ENCODE peak calls at places on chromosomes 1 and 21, in ten cellular contexts. One of them, this sample, is unnamed.

GRCh38 chr1:64199154-64199553 is 4.3 kb upstream of the UBE2U start:
- DNase-seq in CD8-positive, alpha-beta T cell: no peak
- DNase-seq in HFF-Myc: no peak
- DNase-seq in transverse colon: no peak
- DNase-seq in nephron progenitor cell: no peak
- DNase-seq in ovary: no peak
- DNase-seq in OCI-LY7: no peak
- DNase-seq in lung: no peak
- DNase-seq in glutamatergic neuron: no peak
- DNase-seq in omental fat pad: no peak
- DNase-seq in this sample: no peak

GRCh38 chr1:3684031-3684430 is 31.7 kb downstream of the TP73 start:
- DNase-seq in OCI-LY7: no peak
- DNase-seq in omental fat pad: no peak
- DNase-seq in glutamatergic neuron: peak
- DNase-seq in lung: no peak
- DNase-seq in nephron progenitor cell: peak
- DNase-seq in CD8-positive, alpha-beta T cell: no peak
- DNase-seq in ovary: no peak
- DNase-seq in HFF-Myc: no peak
- DNase-seq in transverse colon: no peak
- DNase-seq in this sample: no peak

GRCh38 chr1:193462629-193463320 is 276.4 kb upstream of the B3GALT2 start:
- DNase-seq in transverse colon: no peak
- DNase-seq in nephron progenitor cell: no peak
- DNase-seq in glutamatergic neuron: no peak
- DNase-seq in ovary: no peak
- DNase-seq in lung: no peak
- DNase-seq in HFF-Myc: no peak
- DNase-seq in CD8-positive, alpha-beta T cell: no peak
- DNase-seq in OCI-LY7: peak
- DNase-seq in omental fat pad: no peak
- DNase-seq in this sample: no peak

GRCh38 chr1:163562355-163562754 is 240.6 kb downstream of the NUF2 start:
- DNase-seq in nephron progenitor cell: no peak
- DNase-seq in OCI-LY7: no peak
- DNase-seq in omental fat pad: no peak
- DNase-seq in HFF-Myc: no peak
- DNase-seq in CD8-positive, alpha-beta T cell: no peak
- DNase-seq in ovary: no peak
- DNase-seq in transverse colon: no peak
- DNase-seq in glutamatergic neuron: no peak
- DNase-seq in lung: no peak
- DNase-seq in this sample: no peak

GRCh38 chr1:198491028-198491427 is 49.5 kb downstream of the ATP6V1G3 start:
- DNase-seq in CD8-positive, alpha-beta T cell: no peak
- DNase-seq in nephron progenitor cell: no peak
- DNase-seq in omental fat pad: no peak
- DNase-seq in lung: no peak
- DNase-seq in ovary: no peak
- DNase-seq in transverse colon: no peak
- DNase-seq in glutamatergic neuron: no peak
- DNase-seq in HFF-Myc: no peak
- DNase-seq in OCI-LY7: no peak
- DNase-seq in this sample: no peak

GRCh38 chr1:85607126-85607912 is 26.8 kb downstream of the CCN1 start:
- DNase-seq in transverse colon: no peak
- DNase-seq in CD8-positive, alpha-beta T cell: no peak
- DNase-seq in OCI-LY7: no peak
- DNase-seq in ovary: no peak
- DNase-seq in omental fat pad: no peak
- DNase-seq in lung: no peak
- DNase-seq in nephron progenitor cell: peak
- DNase-seq in HFF-Myc: peak
- DNase-seq in glutamatergic neuron: no peak
- DNase-seq in this sample: no peak

GRCh38 chr1:64514197-64514765 is 44.4 kb downstream of the CACHD1 start:
- DNase-seq in lung: no peak
- DNase-seq in transverse colon: no peak
- DNase-seq in CD8-positive, alpha-beta T cell: no peak
- DNase-seq in omental fat pad: no peak
- DNase-seq in ovary: no peak
- DNase-seq in HFF-Myc: peak
- DNase-seq in nephron progenitor cell: no peak
- DNase-seq in glutamatergic neuron: no peak
- DNase-seq in OCI-LY7: no peak
- DNase-seq in this sample: no peak

GRCh38 chr1:18256318-18257235 is 149.0 kb downstream of the IGSF21 start:
- DNase-seq in omental fat pad: no peak
- DNase-seq in nephron progenitor cell: peak
- DNase-seq in lung: peak
- DNase-seq in CD8-positive, alpha-beta T cell: no peak
- DNase-seq in transverse colon: peak
- DNase-seq in OCI-LY7: peak
- DNase-seq in ovary: no peak
- DNase-seq in HFF-Myc: peak
- DNase-seq in glutamatergic neuron: no peak
- DNase-seq in this sample: peak

GRCh38 chr1:185788386-185788785 is 54.2 kb downstream of the HMCN1 start:
- DNase-seq in glutamatergic neuron: no peak
- DNase-seq in transverse colon: no peak
- DNase-seq in HFF-Myc: no peak
- DNase-seq in nephron progenitor cell: no peak
- DNase-seq in lung: no peak
- DNase-seq in ovary: no peak
- DNase-seq in OCI-LY7: no peak
- DNase-seq in CD8-positive, alpha-beta T cell: no peak
- DNase-seq in omental fat pad: no peak
- DNase-seq in this sample: no peak

GRCh38 chr1:119139393-119139792 is 1.1 kb downstream of the WARS2 start:
- DNase-seq in glutamatergic neuron: no peak
- DNase-seq in transverse colon: no peak
- DNase-seq in ovary: no peak
- DNase-seq in HFF-Myc: no peak
- DNase-seq in omental fat pad: no peak
- DNase-seq in CD8-positive, alpha-beta T cell: no peak
- DNase-seq in lung: no peak
- DNase-seq in nephron progenitor cell: no peak
- DNase-seq in OCI-LY7: peak
- DNase-seq in this sample: no peak

GRCh38 chr1:234607091-234608025 is 2.6 kb downstream of the IRF2BP2 start:
- DNase-seq in glutamatergic neuron: peak
- DNase-seq in nephron progenitor cell: peak
- DNase-seq in lung: no peak
- DNase-seq in omental fat pad: no peak
- DNase-seq in HFF-Myc: no peak
- DNase-seq in OCI-LY7: no peak
- DNase-seq in transverse colon: peak
- DNase-seq in ovary: peak
- DNase-seq in CD8-positive, alpha-beta T cell: no peak
- DNase-seq in this sample: no peak

GRCh38 chr21:33374080-33374873 is 28.9 kb upstream of the IFNGR2 start:
- DNase-seq in OCI-LY7: peak
- DNase-seq in nephron progenitor cell: peak
- DNase-seq in glutamatergic neuron: no peak
- DNase-seq in HFF-Myc: peak
- DNase-seq in CD8-positive, alpha-beta T cell: no peak
- DNase-seq in transverse colon: peak
- DNase-seq in ovary: peak
- DNase-seq in omental fat pad: no peak
- DNase-seq in lung: peak
- DNase-seq in this sample: peak

GRCh38 chr1:109880961-109881894 is 29.4 kb upstream of the CSF1 start:
- DNase-seq in nephron progenitor cell: no peak
- DNase-seq in transverse colon: no peak
- DNase-seq in OCI-LY7: no peak
- DNase-seq in ovary: peak
- DNase-seq in omental fat pad: no peak
- DNase-seq in glutamatergic neuron: no peak
- DNase-seq in lung: no peak
- DNase-seq in HFF-Myc: no peak
- DNase-seq in CD8-positive, alpha-beta T cell: no peak
- DNase-seq in this sample: no peak

GRCh38 chr1:50426702-50427085 is 3.5 kb upstream of the DMRTA2 start:
- DNase-seq in nephron progenitor cell: peak
- DNase-seq in lung: no peak
- DNase-seq in omental fat pad: no peak
- DNase-seq in CD8-positive, alpha-beta T cell: no peak
- DNase-seq in OCI-LY7: no peak
- DNase-seq in HFF-Myc: no peak
- DNase-seq in ovary: no peak
- DNase-seq in glutamatergic neuron: peak
- DNase-seq in transverse colon: no peak
- DNase-seq in this sample: no peak

GRCh38 chr1:94416901-94417701 is 1.1 kb upstream of the ABCD3 start:
- DNase-seq in nephron progenitor cell: no peak
- DNase-seq in lung: peak
- DNase-seq in omental fat pad: no peak
- DNase-seq in OCI-LY7: peak
- DNase-seq in ovary: peak
- DNase-seq in glutamatergic neuron: no peak
- DNase-seq in HFF-Myc: no peak
- DNase-seq in CD8-positive, alpha-beta T cell: no peak
- DNase-seq in transverse colon: peak
- DNase-seq in this sample: no peak

GRCh38 chr1:171329251-171329650 is 15.3 kb downstream of the FMO4 start:
- DNase-seq in omental fat pad: no peak
- DNase-seq in CD8-positive, alpha-beta T cell: no peak
- DNase-seq in HFF-Myc: no peak
- DNase-seq in lung: no peak
- DNase-seq in ovary: no peak
- DNase-seq in glutamatergic neuron: no peak
- DNase-seq in transverse colon: no peak
- DNase-seq in nephron progenitor cell: no peak
- DNase-seq in OCI-LY7: no peak
- DNase-seq in this sample: no peak

GRCh38 chr1:117606608-117607261 is 887 bp downstream of the TENT5C start:
- DNase-seq in ovary: peak
- DNase-seq in CD8-positive, alpha-beta T cell: peak
- DNase-seq in transverse colon: peak
- DNase-seq in omental fat pad: no peak
- DNase-seq in lung: peak
- DNase-seq in nephron progenitor cell: peak
- DNase-seq in HFF-Myc: no peak
- DNase-seq in OCI-LY7: peak
- DNase-seq in glutamatergic neuron: no peak
- DNase-seq in this sample: no peak

GRCh38 chr1:31715873-31716220 is 12.0 kb upstream of the COL16A1 start:
- DNase-seq in transverse colon: no peak
- DNase-seq in nephron progenitor cell: no peak
- DNase-seq in ovary: no peak
- DNase-seq in HFF-Myc: no peak
- DNase-seq in omental fat pad: no peak
- DNase-seq in glutamatergic neuron: no peak
- DNase-seq in lung: no peak
- DNase-seq in CD8-positive, alpha-beta T cell: no peak
- DNase-seq in OCI-LY7: no peak
- DNase-seq in this sample: no peak

GRCh38 chr1:31712041-31712440 is 8.2 kb upstream of the COL16A1 start:
- DNase-seq in nephron progenitor cell: no peak
- DNase-seq in OCI-LY7: no peak
- DNase-seq in glutamatergic neuron: no peak
- DNase-seq in transverse colon: no peak
- DNase-seq in omental fat pad: no peak
- DNase-seq in CD8-positive, alpha-beta T cell: no peak
- DNase-seq in lung: no peak
- DNase-seq in HFF-Myc: no peak
- DNase-seq in ovary: no peak
- DNase-seq in this sample: no peak

GRCh38 chr1:31712625-31713024 is 8.8 kb upstream of the COL16A1 start:
- DNase-seq in transverse colon: peak
- DNase-seq in omental fat pad: no peak
- DNase-seq in OCI-LY7: no peak
- DNase-seq in ovary: peak
- DNase-seq in HFF-Myc: no peak
- DNase-seq in nephron progenitor cell: no peak
- DNase-seq in lung: no peak
- DNase-seq in CD8-positive, alpha-beta T cell: no peak
- DNase-seq in glutamatergic neuron: no peak
- DNase-seq in this sample: no peak

GRCh38 chr1:31715097-31715872 is 11.5 kb upstream of the COL16A1 start:
- DNase-seq in nephron progenitor cell: peak
- DNase-seq in OCI-LY7: peak
- DNase-seq in transverse colon: peak
- DNase-seq in ovary: peak
- DNase-seq in HFF-Myc: peak
- DNase-seq in CD8-positive, alpha-beta T cell: no peak
- DNase-seq in omental fat pad: peak
- DNase-seq in glutamatergic neuron: peak
- DNase-seq in lung: peak
- DNase-seq in this sample: peak

GRCh38 chr1:31714442-31715096 is 10.8 kb upstream of the COL16A1 start:
- DNase-seq in nephron progenitor cell: peak
- DNase-seq in HFF-Myc: no peak
- DNase-seq in CD8-positive, alpha-beta T cell: no peak
- DNase-seq in OCI-LY7: peak
- DNase-seq in transverse colon: peak
- DNase-seq in glutamatergic neuron: peak
- DNase-seq in omental fat pad: peak
- DNase-seq in lung: peak
- DNase-seq in ovary: peak
- DNase-seq in this sample: no peak
- TF ChIP-seq CTCF in nephron progenitor cell: peak
- TF ChIP-seq CTCF in HFF-Myc: peak
- TF ChIP-seq CTCF in CD8-positive, alpha-beta T cell: no peak
- TF ChIP-seq CTCF in OCI-LY7: peak
- TF ChIP-seq CTCF in transverse colon: peak
- TF ChIP-seq CTCF in glutamatergic neuron: no peak
- TF ChIP-seq CTCF in omental fat pad: no peak
- TF ChIP-seq CTCF in lung: peak
- TF ChIP-seq CTCF in ovary: peak
- TF ChIP-seq CTCF in this sample: peak

GRCh38 chr1:14571810-14572767 is 26.4 kb upstream of the KAZN start:
- DNase-seq in HFF-Myc: no peak
- DNase-seq in OCI-LY7: peak
- DNase-seq in lung: no peak
- DNase-seq in ovary: no peak
- DNase-seq in CD8-positive, alpha-beta T cell: no peak
- DNase-seq in transverse colon: no peak
- DNase-seq in glutamatergic neuron: peak
- DNase-seq in omental fat pad: no peak
- DNase-seq in nephron progenitor cell: peak
- DNase-seq in this sample: peak
- TF ChIP-seq CTCF in HFF-Myc: peak
- TF ChIP-seq CTCF in OCI-LY7: peak
- TF ChIP-seq CTCF in lung: no peak
- TF ChIP-seq CTCF in ovary: no peak
- TF ChIP-seq CTCF in CD8-positive, alpha-beta T cell: no peak
- TF ChIP-seq CTCF in transverse colon: no peak
- TF ChIP-seq CTCF in glutamatergic neuron: peak
- TF ChIP-seq CTCF in omental fat pad: no peak
- TF ChIP-seq CTCF in nephron progenitor cell: peak
- TF ChIP-seq CTCF in this sample: peak

GRCh38 chr1:221919341-221919740 is 177.5 kb upstream of the DUSP10 start:
- DNase-seq in glutamatergic neuron: no peak
- DNase-seq in lung: no peak
- DNase-seq in CD8-positive, alpha-beta T cell: no peak
- DNase-seq in nephron progenitor cell: no peak
- DNase-seq in transverse colon: no peak
- DNase-seq in omental fat pad: no peak
- DNase-seq in OCI-LY7: no peak
- DNase-seq in HFF-Myc: no peak
- DNase-seq in ovary: no peak
- DNase-seq in this sample: no peak
- TF ChIP-seq CTCF in glutamatergic neuron: no peak
- TF ChIP-seq CTCF in lung: no peak
- TF ChIP-seq CTCF in CD8-positive, alpha-beta T cell: no peak
- TF ChIP-seq CTCF in nephron progenitor cell: no peak
- TF ChIP-seq CTCF in transverse colon: no peak
- TF ChIP-seq CTCF in omental fat pad: no peak
- TF ChIP-seq CTCF in OCI-LY7: no peak
- TF ChIP-seq CTCF in HFF-Myc: no peak
- TF ChIP-seq CTCF in ovary: no peak
- TF ChIP-seq CTCF in this sample: no peak

GRCh38 chr1:174999926-175000696 is at the start of gene CACYBP:
- DNase-seq in glutamatergic neuron: peak
- DNase-seq in lung: peak
- DNase-seq in nephron progenitor cell: no peak
- DNase-seq in omental fat pad: no peak
- DNase-seq in ovary: no peak
- DNase-seq in OCI-LY7: peak
- DNase-seq in transverse colon: no peak
- DNase-seq in HFF-Myc: no peak
- DNase-seq in CD8-positive, alpha-beta T cell: no peak
- DNase-seq in this sample: no peak
- TF ChIP-seq CTCF in glutamatergic neuron: no peak
- TF ChIP-seq CTCF in lung: no peak
- TF ChIP-seq CTCF in nephron progenitor cell: no peak
- TF ChIP-seq CTCF in omental fat pad: no peak
- TF ChIP-seq CTCF in ovary: no peak
- TF ChIP-seq CTCF in OCI-LY7: peak
- TF ChIP-seq CTCF in transverse colon: no peak
- TF ChIP-seq CTCF in HFF-Myc: no peak
- TF ChIP-seq CTCF in CD8-positive, alpha-beta T cell: no peak
- TF ChIP-seq CTCF in this sample: no peak

This sample was measured in GM13977.